ENCODE peak calls at places on chromosomes 4 and X, in six cellular contexts. W is choroid plexus epithelial cell, M is epithelial cell of esophagus, Z is Calu3, S is AG09309, I is HepG2. F is an unnamed sample.
A peak's percentile ranks its signal among the peaks of the same experiment; 100 is the strongest.

GRCh38 chr4:6043843-6044242 is 25.6 kb upstream of the C4orf50 start:
- DNase-seq in W (no peak), M (no peak), Z (no peak), S (no peak), I (no peak), F (no peak)

GRCh38 chr4:96729641-96730040 is 889.7 kb downstream of the PDHA2 start:
- DNase-seq in W (peak; percentile 49), M (no peak), Z (no peak), S (no peak), I (no peak), F (peak; percentile 64)

GRCh38 chrX:139691843-139692505 is 16.0 kb downstream of the MCF2 start:
- DNase-seq in W (no peak), M (peak; percentile 3), Z (peak; percentile 17), S (no peak), I (no peak), F (no peak)

GRCh38 chr4:86834901-86835300 is 14.3 kb downstream of the SLC10A6 start:
- DNase-seq in W (peak; percentile 76), M (peak; percentile 80), Z (no peak), S (peak; percentile 80), I (no peak), F (peak; percentile 41)

GRCh38 chr4:110681381-110681780 is 58.5 kb upstream of the PITX2 start:
- DNase-seq in W (no peak), M (peak; percentile 10), Z (no peak), S (no peak), I (no peak), F (no peak)

GRCh38 chrX:39261446-39262147 is 460.3 kb downstream of the MID1IP1 start:
- DNase-seq in W (peak; percentile 49), M (peak; percentile 67), Z (peak; percentile 34), S (no peak), I (peak; percentile 0), F (no peak)

GRCh38 chrX:105260291-105261043 is 40.0 kb upstream of the TEX13A start:
- DNase-seq in W (no peak), M (no peak), Z (no peak), S (no peak), I (no peak), F (no peak)

GRCh38 chr4:22315643-22316042 is 200.2 kb downstream of the ADGRA3 start:
- DNase-seq in W (no peak), M (no peak), Z (no peak), S (peak; percentile 2), I (no peak), F (no peak)

GRCh38 chr4:38803833-38804653 is 548 bp downstream of the TLR1 start:
- DNase-seq in W (peak; percentile 30), M (no peak), Z (no peak), S (no peak), I (no peak), F (no peak)

GRCh38 chr4:128244379-128244778 is 43.2 kb downstream of the PGRMC2 start:
- DNase-seq in W (peak; percentile 68), M (peak; percentile 65), Z (no peak), S (no peak), I (no peak), F (no peak)

GRCh38 chr4:114320126-114320525 is 278.5 kb upstream of the UGT8 start:
- DNase-seq in W (no peak), M (no peak), Z (no peak), S (no peak), I (no peak), F (no peak)

GRCh38 chrX:65072590-65072989 is 96.3 kb upstream of the ZC4H2 start:
- DNase-seq in W (no peak), M (no peak), Z (no peak), S (no peak), I (no peak), F (no peak)

GRCh38 chrX:17425151-17425550 is 50.2 kb downstream of the NHS start:
- DNase-seq in W (no peak), M (no peak), Z (no peak), S (no peak), I (no peak), F (no peak)

GRCh38 chrX:110265624-110266023 is 52.3 kb downstream of the AMMECR1 start:
- DNase-seq in W (no peak), M (no peak), Z (no peak), S (no peak), I (no peak), F (no peak)

GRCh38 chr4:139099366-139099982 is 77.5 kb downstream of the ELF2 start:
- DNase-seq in W (peak; percentile 92), M (peak; percentile 90), Z (peak; percentile 61), S (peak; percentile 58), I (peak; percentile 82), F (peak; percentile 81)

GRCh38 chr4:67869580-67870190 is 14.1 kb downstream of the TMPRSS11D start:
- DNase-seq in W (no peak), M (peak; percentile 57), Z (no peak), S (no peak), I (no peak), F (no peak)

GRCh38 chr4:2172627-2173231 is 69.2 kb downstream of the HAUS3 start:
- DNase-seq in W (no peak), M (no peak), Z (no peak), S (no peak), I (peak; percentile 20), F (no peak)

GRCh38 chr4:1116837-1117236 is 3.5 kb upstream of the RNF212 start:
- DNase-seq in W (peak; percentile 28), M (no peak), Z (no peak), S (no peak), I (no peak), F (peak; percentile 19)

GRCh38 chr4:33975996-33976395 is 2268.3 kb downstream of the ARAP2 start:
- DNase-seq in W (peak; percentile 23), M (peak; percentile 13), Z (no peak), S (peak; percentile 35), I (no peak), F (no peak)

GRCh38 chrX:107712231-107713204 is 63.1 kb downstream of the TSC22D3 start:
- DNase-seq in W (peak; percentile 72), M (peak; percentile 46), Z (no peak), S (no peak), I (no peak), F (no peak)

GRCh38 chrX:9522756-9523155 is 57.9 kb downstream of the TBL1X start:
- DNase-seq in W (peak; percentile 39), M (no peak), Z (no peak), S (peak; percentile 3), I (no peak), F (no peak)

DNA sequence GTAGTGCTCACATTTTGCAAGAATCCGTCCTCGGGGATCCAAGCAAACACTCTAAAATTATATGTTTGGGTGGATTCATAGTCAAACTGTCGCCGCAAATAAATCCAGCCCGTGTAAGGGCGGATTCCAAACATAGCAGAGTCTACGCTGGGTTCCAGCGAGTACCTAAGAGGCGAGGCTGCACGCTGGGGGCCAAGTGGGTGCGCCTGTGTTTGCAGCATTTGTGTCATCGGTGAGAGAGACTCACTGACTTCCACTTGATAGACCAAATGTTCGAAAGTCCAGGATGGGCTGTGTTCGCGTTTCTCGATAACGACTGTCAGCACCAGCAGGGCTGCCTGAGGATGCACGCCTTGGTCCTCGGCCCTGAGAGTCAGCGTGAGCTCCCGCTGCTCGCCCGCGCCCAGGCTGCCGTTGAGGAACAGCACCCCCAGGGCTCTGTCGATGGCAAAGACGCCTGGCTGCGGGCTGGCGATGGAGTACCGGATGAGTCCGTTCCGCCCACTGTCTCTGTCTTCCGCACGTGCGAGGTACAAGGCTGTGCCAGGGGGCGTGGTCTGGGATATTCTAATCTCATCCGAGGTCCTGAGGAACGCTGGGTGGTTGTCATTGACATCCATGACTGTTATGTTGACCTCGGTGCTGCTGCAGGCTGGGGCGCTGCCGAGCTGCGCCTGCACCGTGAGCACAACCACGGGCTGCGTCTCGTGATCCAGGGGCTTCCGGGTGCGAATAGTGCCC is 158.7 kb downstream of the DCHS2 start:
- DNase-seq in W (no peak), M (peak; percentile 21), Z (no peak), S (no peak), I (no peak), F (no peak)
- TF ChIP-seq CTCF in W (peak; percentile 8), M (no peak), Z (no peak), S (no peak), I (no peak), F (no peak)

GRCh38 chr4:26958925-26959653 is 98.4 kb downstream of the STIM2 start:
- DNase-seq in W (no peak), M (no peak), Z (no peak), S (no peak), I (no peak), F (no peak)

GRCh38 chr4:26952891-26953290 is 92.2 kb downstream of the STIM2 start:
- DNase-seq in W (no peak), M (no peak), Z (no peak), S (no peak), I (peak; percentile 7), F (no peak)

GRCh38 chr4:26950446-26950845 is 89.8 kb downstream of the STIM2 start:
- DNase-seq in W (no peak), M (no peak), Z (no peak), S (no peak), I (no peak), F (no peak)

GRCh38 chr4:26953361-26953760 is 92.7 kb downstream of the STIM2 start:
- DNase-seq in W (peak; percentile 21), M (no peak), Z (no peak), S (no peak), I (no peak), F (no peak)

GRCh38 chr4:26953770-26954423 is 93.3 kb downstream of the STIM2 start:
- DNase-seq in W (no peak), M (no peak), Z (no peak), S (no peak), I (no peak), F (no peak)
- TF ChIP-seq CTCF in W (no peak), M (no peak), Z (no peak), S (no peak), I (no peak), F (no peak)

DNA sequence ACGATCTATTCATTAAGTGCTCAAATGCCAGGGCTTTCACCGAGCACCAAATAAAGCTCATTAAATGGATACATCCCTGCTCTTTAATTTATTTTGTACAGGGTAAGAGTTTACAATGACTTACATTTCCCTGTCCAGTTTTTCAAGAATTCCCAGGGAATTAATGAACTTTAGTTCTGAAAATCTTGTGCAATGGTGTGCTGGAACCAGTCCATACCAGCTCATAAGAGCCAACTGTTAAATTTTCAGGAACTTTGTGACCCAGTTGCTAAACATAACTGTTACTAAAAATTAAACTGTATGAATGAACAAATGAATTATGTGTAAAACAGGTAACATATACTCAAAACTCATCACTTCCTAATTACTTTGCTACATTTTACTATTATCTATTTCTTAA is 191.7 kb upstream of the RASGEF1B start:
- DNase-seq in W (no peak), M (no peak), Z (no peak), S (no peak), I (no peak), F (no peak)
- TF ChIP-seq CTCF in W (no peak), M (no peak), Z (no peak), S (no peak), I (no peak), F (no peak)

GRCh38 chrX:85622635-85623034 is 243.2 kb upstream of the POF1B start:
- DNase-seq in W (no peak), M (no peak), Z (no peak), S (no peak), I (no peak), F (no peak)

GRCh38 chrX:85630901-85631300 is 251.4 kb upstream of the POF1B start:
- DNase-seq in W (no peak), M (no peak), Z (no peak), S (no peak), I (no peak), F (no peak)

DNA sequence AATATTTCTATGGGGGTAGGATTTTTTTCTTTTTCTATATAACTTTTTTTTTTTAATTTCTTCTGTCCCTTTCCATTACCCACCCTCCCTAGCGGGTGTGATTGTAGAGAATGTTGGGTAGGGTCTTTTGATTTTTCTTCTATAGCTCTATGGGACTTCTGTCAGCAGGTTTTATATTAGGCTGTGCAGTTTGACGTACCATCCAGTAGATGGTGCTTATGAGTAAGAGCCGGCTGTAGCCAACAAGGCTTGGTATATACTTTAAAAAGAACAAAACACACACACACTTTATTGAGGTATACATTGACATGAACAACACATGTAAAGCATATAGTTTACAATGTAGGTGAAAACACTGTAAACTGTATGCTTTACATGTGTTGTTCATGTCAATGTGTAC is 247.9 kb upstream of the POF1B start:
- DNase-seq in W (peak; percentile 13), M (no peak), Z (no peak), S (no peak), I (no peak), F (no peak)
- TF ChIP-seq CTCF in W (peak; percentile 43), M (no peak), Z (no peak), S (peak; percentile 9), I (no peak), F (no peak)